ENCODE peak calls at places on chromosomes 16 and 17, in seven cellular contexts. O, V, Y, N, I, R and B are unnamed samples.
A peak's percentile ranks its signal among the peaks of the same experiment; 100 is the strongest.

GRCh38 chr17:34850023-34850422 is 111.2 kb downstream of the CCT6B start:
- ATAC-seq in O (no peak), Y (no peak), R (no peak), V (no peak), I (no peak), N (no peak), B (no peak)

GRCh38 chr17:77365584-77366186 is 224.9 kb downstream of the SEC14L1 start:
- ATAC-seq in Y (peak; percentile 80), I (no peak), R (peak; percentile 85), O (peak; percentile 39), V (peak; percentile 65), N (peak; percentile 49), B (peak; percentile 83)

GRCh38 chr17:49859991-49860953 is 12.4 kb upstream of the TAC4 start:
- ATAC-seq in O (peak; percentile 29), I (no peak), Y (peak; percentile 21), N (no peak), V (peak; percentile 64), R (peak; percentile 17), B (peak; percentile 24)

GRCh38 chr16:85891033-85891775 is 7.8 kb upstream of the IRF8 start:
- ATAC-seq in Y (no peak), R (no peak), I (no peak), N (no peak), O (no peak), V (no peak), B (no peak)

GRCh38 chr17:50872710-50873424 is 6.7 kb upstream of the TOB1 start:
- ATAC-seq in V (no peak), O (no peak), Y (peak; percentile 44), R (no peak), I (peak; percentile 36), N (no peak), B (no peak)

GRCh38 chr16:3945751-3946603 is 65.5 kb upstream of the CREBBP start:
- ATAC-seq in R (no peak), I (no peak), N (peak; percentile 43), V (peak; percentile 96), O (peak; percentile 66), Y (no peak), B (peak; percentile 62)

GRCh38 chr17:21368545-21369246 is 7.5 kb upstream of the KCNJ12 start:
- ATAC-seq in O (no peak), R (no peak), I (no peak), N (no peak), V (no peak), Y (no peak), B (no peak)

GRCh38 chr17:80667462-80668277 is 123.0 kb downstream of the RPTOR start:
- ATAC-seq in Y (no peak), N (no peak), R (no peak), O (no peak), V (no peak), I (peak; percentile 38), B (no peak)

GRCh38 chr16:143456-143855 is 5.0 kb upstream of the NPRL3 start:
- ATAC-seq in V (no peak), I (no peak), Y (no peak), N (no peak), O (no peak), R (no peak), B (no peak)

GRCh38 chr17:36066365-36066945 is 2.4 kb downstream of the CCL18 start:
- ATAC-seq in O (peak; percentile 43), R (no peak), I (no peak), Y (no peak), V (no peak), N (no peak), B (peak; percentile 34)

GRCh38 chr16:8900343-8900742 is 18.2 kb downstream of the LITAFD start:
- ATAC-seq in I (no peak), Y (no peak), N (no peak), O (no peak), R (no peak), V (no peak), B (no peak)

GRCh38 chr17:81193470-81194224 is 27.6 kb upstream of the AATK start:
- ATAC-seq in Y (no peak), O (peak; percentile 2), V (no peak), I (no peak), N (no peak), R (no peak), B (peak; percentile 10)

GRCh38 chr17:77163521-77164280 is 22.9 kb downstream of the SEC14L1 start:
- ATAC-seq in R (no peak), I (no peak), O (no peak), V (no peak), Y (no peak), N (no peak), B (no peak)

GRCh38 chr17:56972111-56972730 is 5.7 kb upstream of the SCPEP1 start:
- ATAC-seq in Y (no peak), O (no peak), I (no peak), R (no peak), V (no peak), N (no peak), B (no peak)

GRCh38 chr17:78418627-78419026 is 40.2 kb downstream of the PGS1 start:
- ATAC-seq in N (no peak), O (no peak), R (no peak), V (no peak), I (no peak), Y (no peak), B (no peak)
- H3K4me1 ChIP-seq in N (peaks cover 40% of the 10 kb centered on the region), O (peaks cover 91% of the 10 kb centered on the region), R (no peaks in the 10 kb centered on the region), V (peaks cover 12% of the 10 kb centered on the region), I (peaks cover 19% of the 10 kb centered on the region), Y (peaks cover 32% of the 10 kb centered on the region), B (peaks cover 62% of the 10 kb centered on the region)

GRCh38 chr16:89102035-89102776 is 8.6 kb downstream of the ACSF3 start:
- ATAC-seq in Y (no peak), R (no peak), V (no peak), I (no peak), N (no peak), O (no peak), B (no peak)
- H3K4me1 ChIP-seq in Y (no peaks in the 10 kb centered on the region), R (no peaks in the 10 kb centered on the region), V (no peaks in the 10 kb centered on the region), I (peaks cover 32% of the 10 kb centered on the region), N (peaks cover 2% of the 10 kb centered on the region), O (peaks cover 26% of the 10 kb centered on the region), B (no peaks in the 10 kb centered on the region)

DNA sequence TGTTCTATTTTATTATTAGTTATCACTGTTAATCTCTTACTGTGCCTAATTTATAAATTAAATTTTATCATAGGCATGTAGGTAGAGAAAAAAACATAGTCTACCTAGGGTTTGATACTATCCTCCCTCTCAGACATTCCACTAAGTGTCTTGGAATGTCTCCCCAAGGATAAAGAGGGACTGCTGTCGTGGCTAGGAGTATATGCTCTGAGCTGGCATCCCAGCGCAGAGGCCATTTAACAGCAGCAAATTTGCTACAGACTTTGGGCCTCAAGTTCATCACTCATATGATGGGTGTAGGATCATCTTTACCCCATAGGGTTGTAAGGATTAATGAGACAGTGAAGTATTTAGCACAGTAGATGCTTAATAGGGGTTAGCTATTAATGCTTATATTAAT is 56.7 kb downstream of the ZFHX3 start:
- ATAC-seq in I (no peak), V (no peak), R (no peak), Y (no peak), N (no peak), O (no peak), B (no peak)
- H3K4me1 ChIP-seq in I (no peaks in the 10 kb centered on the region), V (peaks cover 15% of the 10 kb centered on the region), R (peaks cover 7% of the 10 kb centered on the region), Y (peaks cover 20% of the 10 kb centered on the region), N (peaks cover 27% of the 10 kb centered on the region), O (peaks cover 81% of the 10 kb centered on the region), B (peaks cover 6% of the 10 kb centered on the region)

DNA sequence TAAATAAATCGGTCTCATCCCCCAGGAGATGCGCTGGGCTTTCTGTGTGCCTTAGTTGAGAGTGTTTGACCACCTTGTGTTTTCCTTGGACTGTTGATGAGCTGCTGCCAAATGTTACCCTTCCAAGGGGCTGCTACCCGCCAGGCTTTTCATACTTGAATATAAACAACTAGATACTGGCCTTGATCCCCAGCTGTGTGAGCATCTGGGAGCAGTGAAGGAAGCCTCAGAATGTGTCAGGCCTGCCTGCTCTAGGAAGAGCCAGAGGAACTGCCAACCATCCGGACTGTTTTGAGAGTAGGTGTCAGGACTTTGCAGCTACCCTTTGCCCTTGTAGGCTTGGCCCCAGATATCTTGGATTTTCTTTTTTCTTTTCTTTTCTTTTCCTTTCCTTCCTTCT is 57.8 kb downstream of the LDHD start:
- ATAC-seq in V (no peak), O (no peak), R (no peak), I (no peak), N (no peak), Y (no peak), B (no peak)
- H3K4me1 ChIP-seq in V (peaks cover 25% of the 10 kb centered on the region), O (peaks cover 55% of the 10 kb centered on the region), R (peaks cover 3% of the 10 kb centered on the region), I (no peaks in the 10 kb centered on the region), N (peaks cover 18% of the 10 kb centered on the region), Y (peaks cover 14% of the 10 kb centered on the region), B (no peaks in the 10 kb centered on the region)

GRCh38 chr17:72565758-72566157 is 444.9 kb downstream of the SOX9 start:
- ATAC-seq in R (no peak), I (no peak), O (no peak), N (no peak), Y (no peak), V (no peak), B (no peak)
- H3K4me1 ChIP-seq in R (no peaks in the 10 kb centered on the region), I (no peaks in the 10 kb centered on the region), O (peaks cover 7% of the 10 kb centered on the region), N (no peaks in the 10 kb centered on the region), Y (no peaks in the 10 kb centered on the region), V (peaks cover 88% of the 10 kb centered on the region), B (no peaks in the 10 kb centered on the region)

GRCh38 chr17:75695830-75696271 is 25.4 kb upstream of the ITGB4 start:
- ATAC-seq in R (no peak), Y (peak; percentile 42), I (no peak), V (no peak), O (no peak), N (no peak), B (no peak)
- H3K4me1 ChIP-seq in R (no peaks in the 10 kb centered on the region), Y (peaks cover 36% of the 10 kb centered on the region), I (no peaks in the 10 kb centered on the region), V (peaks cover 98% of the 10 kb centered on the region), O (peaks cover 52% of the 10 kb centered on the region), N (peaks cover 15% of the 10 kb centered on the region), B (no peaks in the 10 kb centered on the region)

GRCh38 chr17:7014261-7014994 is 2.0 kb downstream of the RNASEK start:
- ATAC-seq in O (peak; percentile 92), V (peak; percentile 93), I (peak; percentile 92), N (peak; percentile 91), R (peak; percentile 94), Y (peak; percentile 89), B (peak; percentile 94)
- H3K4me1 ChIP-seq in O (peaks cover 76% of the 10 kb centered on the region), V (peaks cover 21% of the 10 kb centered on the region), I (peaks cover 62% of the 10 kb centered on the region), N (peaks cover 15% of the 10 kb centered on the region), R (peaks cover 4% of the 10 kb centered on the region), Y (peaks cover 38% of the 10 kb centered on the region), B (no peaks in the 10 kb centered on the region)